ENCODE peak calls at places on chromosomes 4 and X, in six cellular contexts. H is lung; X is CD4-positive, CD25-positive, alpha-beta regulatory T cell; U is effector memory CD4-positive, alpha-beta T cell; F is CD8-positive, alpha-beta memory T cell; Y is WERI-Rb-1. W is an unnamed sample.

GRCh38 chr4:78553526-78554060 is 2.0 kb downstream of the ANXA3 start:
- DNase-seq in H (no peak), X (no peak), U (no peak), F (no peak), Y (no peak), W (no peak)

GRCh38 chr4:147339116-147339515 is 141.8 kb upstream of the EDNRA start:
- DNase-seq in H (no peak), X (no peak), U (no peak), F (no peak), Y (no peak), W (no peak)

GRCh38 chr4:109803924-109804571 is 2.2 kb upstream of the CFI start:
- DNase-seq in H (no peak), X (peak; percentile 29), U (no peak), F (no peak), Y (peak; percentile 74), W (no peak)

GRCh38 chrX:139890991-139891700 is 41.7 kb downstream of the ATP11C start:
- DNase-seq in H (no peak), X (no peak), U (no peak), F (no peak), Y (no peak), W (peak; percentile 23)

GRCh38 chr4:36006226-36006625 is 238.1 kb downstream of the ARAP2 start:
- DNase-seq in H (no peak), X (no peak), U (no peak), F (no peak), Y (no peak), W (peak; percentile 33)

GRCh38 chr4:71524746-71525145 is 185.9 kb downstream of the SLC4A4 start:
- DNase-seq in H (no peak), X (no peak), U (no peak), F (no peak), Y (no peak), W (no peak)

GRCh38 chr4:101040776-101041175 is 306.6 kb downstream of the PPP3CA start:
- DNase-seq in H (no peak), X (no peak), U (no peak), F (no peak), Y (no peak), W (no peak)

GRCh38 chrX:40120838-40121580 is 23.3 kb upstream of the BCOR start:
- DNase-seq in H (no peak), X (no peak), U (no peak), F (no peak), Y (no peak), W (no peak)

GRCh38 chr4:94410678-94411206 is 41.0 kb upstream of the PDLIM5 start:
- DNase-seq in H (no peak), X (no peak), U (no peak), F (no peak), Y (no peak), W (no peak)

GRCh38 chrX:111086521-111087127 is 9.4 kb upstream of the PAK3 start:
- DNase-seq in H (no peak), X (no peak), U (no peak), F (no peak), Y (no peak), W (no peak)

GRCh38 chrX:130228871-130229270 is 39.8 kb downstream of the ZNF280C start:
- DNase-seq in H (no peak), X (no peak), U (no peak), F (no peak), Y (no peak), W (no peak)

GRCh38 chr4:175413561-175413960 is 398.5 kb downstream of the GPM6A start:
- DNase-seq in H (no peak), X (no peak), U (no peak), F (no peak), Y (no peak), W (no peak)

GRCh38 chr4:3332498-3332897 is 39.7 kb downstream of the RGS12 start:
- DNase-seq in H (no peak), X (no peak), U (no peak), F (no peak), Y (no peak), W (no peak)

GRCh38 chr4:72496119-72496518 is 72.9 kb downstream of the ADAMTS3 start:
- DNase-seq in H (no peak), X (no peak), U (no peak), F (no peak), Y (no peak), W (no peak)

GRCh38 chr4:10296730-10297129 is 160.5 kb downstream of the ZNF518B start:
- DNase-seq in H (no peak), X (no peak), U (no peak), F (no peak), Y (peak; percentile 80), W (no peak)

GRCh38 chr4:1792832-1793495 is at the start of gene FGFR3:
- DNase-seq in H (no peak), X (no peak), U (peak; percentile 6), F (peak; percentile 19), Y (peak; percentile 66), W (no peak)

GRCh38 chr4:17447675-17448298 is 64.1 kb downstream of the QDPR start:
- DNase-seq in H (peak; percentile 35), X (peak; percentile 46), U (peak; percentile 25), F (peak; percentile 34), Y (peak; percentile 57), W (no peak)

GRCh38 chr4:85824166-85824945 is 349.4 kb downstream of the ARHGAP24 start:
- DNase-seq in H (no peak), X (no peak), U (no peak), F (no peak), Y (no peak), W (no peak)

GRCh38 chr4:85831647-85832046 is 356.7 kb downstream of the ARHGAP24 start:
- DNase-seq in H (no peak), X (no peak), U (no peak), F (no peak), Y (no peak), W (no peak)

GRCh38 chr4:85829276-85830051 is 354.5 kb downstream of the ARHGAP24 start:
- DNase-seq in H (no peak), X (no peak), U (no peak), F (no peak), Y (no peak), W (no peak)

GRCh38 chr4:85825937-85826678 is 351.2 kb downstream of the ARHGAP24 start:
- DNase-seq in H (peak; percentile 48), X (no peak), U (no peak), F (no peak), Y (peak; percentile 44), W (no peak)

GRCh38 chr4:85828295-85828910 is 353.5 kb downstream of the ARHGAP24 start:
- DNase-seq in H (no peak), X (no peak), U (no peak), F (no peak), Y (no peak), W (no peak)
- H3K4me3 ChIP-seq in H (no peak overlapping the region), X (no peak overlapping the region), U (no peak overlapping the region), F (no peak overlapping the region), Y (peak overlapping the region; percentile 50), W (no peak overlapping the region)

DNA sequence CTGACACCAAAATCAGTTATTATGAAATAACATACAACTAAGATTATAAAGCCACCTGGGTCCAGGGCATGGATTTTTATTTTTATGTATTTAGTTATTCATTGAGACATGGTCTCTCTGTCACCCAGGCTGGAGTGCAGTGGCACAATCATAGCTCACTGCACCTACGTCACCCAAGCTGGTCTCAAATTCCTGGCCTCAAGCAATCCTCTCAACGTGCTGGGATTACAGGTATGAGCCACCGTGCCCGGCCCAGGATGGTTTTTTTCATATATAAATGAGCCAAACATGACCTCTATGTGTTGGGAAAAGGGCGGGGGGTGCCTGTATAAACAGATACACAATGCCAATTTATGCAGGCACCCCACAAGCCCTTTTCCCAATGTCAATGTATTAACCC is 24.6 kb downstream of the ZNF630 start:
- DNase-seq in H (no peak), X (no peak), U (no peak), F (no peak), Y (no peak), W (no peak)
- H3K27me3 ChIP-seq in H (no peaks in the 10 kb centered on the region), X (no peaks in the 10 kb centered on the region), U (no peaks in the 10 kb centered on the region), F (no peaks in the 10 kb centered on the region), Y (no peaks in the 10 kb centered on the region), W (no peaks in the 10 kb centered on the region)

GRCh38 chr4:118992149-118992548 is 103.5 kb downstream of the SYNPO2 start:
- DNase-seq in H (no peak), X (no peak), U (no peak), F (no peak), Y (no peak), W (no peak)

GRCh38 chr4:118994030-118994429 is 105.4 kb downstream of the SYNPO2 start:
- DNase-seq in H (no peak), X (no peak), U (no peak), F (no peak), Y (no peak), W (no peak)

GRCh38 chr4:118997601-118998000 is 108.9 kb downstream of the SYNPO2 start:
- DNase-seq in H (no peak), X (no peak), U (no peak), F (no peak), Y (no peak), W (no peak)

GRCh38 chr4:118993329-118993728 is 104.7 kb downstream of the SYNPO2 start:
- DNase-seq in H (no peak), X (no peak), U (no peak), F (no peak), Y (no peak), W (no peak)

DNA sequence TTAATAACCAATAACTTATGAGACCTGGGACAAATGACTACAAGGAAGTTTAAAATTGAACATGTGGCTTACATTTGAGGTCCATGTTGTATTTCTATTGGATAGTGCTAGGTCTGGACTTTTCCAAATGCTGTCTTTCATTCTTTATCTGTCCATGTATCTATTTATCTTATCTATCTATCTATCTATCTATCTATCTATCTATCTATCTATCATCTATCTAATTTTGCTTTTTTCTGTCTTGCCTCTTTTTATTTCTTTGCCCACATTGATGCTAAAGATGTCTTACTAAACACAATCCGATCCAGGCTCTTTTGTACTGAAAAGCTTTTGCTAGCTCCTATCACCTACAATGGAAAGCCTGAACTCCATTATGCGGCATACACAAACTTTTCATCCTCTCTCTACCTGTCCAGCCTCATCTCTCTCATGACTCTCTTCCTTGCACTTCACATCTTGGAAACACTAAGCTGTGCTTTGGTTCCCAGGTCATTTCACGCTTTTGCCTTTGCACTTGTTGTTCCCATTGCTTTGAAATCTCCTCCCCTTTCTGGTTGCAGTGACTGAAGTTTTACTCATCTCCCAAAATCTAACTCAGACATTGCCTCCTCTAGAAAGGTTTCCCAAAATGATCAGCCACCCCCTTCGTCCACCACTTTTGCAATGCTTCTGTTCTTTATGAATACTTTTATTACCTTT is 107.2 kb downstream of the SYNPO2 start:
- DNase-seq in H (no peak), X (no peak), U (no peak), F (no peak), Y (no peak), W (no peak)
- H3K27ac ChIP-seq in H (no peak overlapping the region), X (no peak overlapping the region), U (no peak overlapping the region), F (no peak overlapping the region), Y (no peak overlapping the region), W (no peak overlapping the region)

GRCh38 chr4:139017861-139018260 is 2.3 kb downstream of the NOCT start:
- DNase-seq in H (no peak), X (no peak), U (no peak), F (no peak), Y (no peak), W (no peak)
- H3K4me3 ChIP-seq in H (no peak overlapping the region), X (no peak overlapping the region), U (no peak overlapping the region), F (no peak overlapping the region), Y (no peak overlapping the region), W (peak overlapping the region; percentile 63)

W was measured in keratinocyte.